ENCODE peak calls at places on chromosomes 4 and X, in ten cellular contexts. J is HepG2, Q is cardiac muscle cell, A is heart right ventricle, R is Panc1, Z is astrocyte, L is MM.1S, U is Peyer's patch, O is heart left ventricle, C is IMR-90. V is an unnamed sample.

GRCh38 chr4:40486534-40486933 is 143.1 kb downstream of the RBM47 start:
- DNase-seq in J (no peak), Q (peak; percentile 71), A (no peak), R (no peak), Z (peak; percentile 17), L (no peak), U (no peak), O (no peak), C (peak; percentile 58), V (no peak)

GRCh38 chrX:40579139-40579538 is 1.6 kb upstream of the ATP6AP2 start:
- DNase-seq in J (no peak), Q (no peak), A (no peak), R (no peak), Z (no peak), L (no peak), U (no peak), O (no peak), C (no peak), V (no peak)

GRCh38 chr4:154348657-154349056 is 142.9 kb downstream of the DCHS2 start:
- DNase-seq in J (peak; percentile 1), Q (no peak), A (no peak), R (no peak), Z (no peak), L (no peak), U (no peak), O (no peak), C (no peak), V (no peak)

GRCh38 chr4:24799544-24800272 is 4.3 kb downstream of the SOD3 start:
- DNase-seq in J (no peak), Q (peak; percentile 21), A (peak; percentile 28), R (no peak), Z (no peak), L (no peak), U (no peak), O (no peak), C (no peak), V (no peak)

GRCh38 chrX:150536455-150537116 is 31.8 kb upstream of the MTM1 start:
- DNase-seq in J (no peak), Q (peak; percentile 4), A (no peak), R (no peak), Z (no peak), L (no peak), U (no peak), O (no peak), C (no peak), V (no peak)

GRCh38 chrX:23788946-23789345 is 6.0 kb downstream of the SAT1 start:
- DNase-seq in J (no peak), Q (peak; percentile 47), A (no peak), R (no peak), Z (no peak), L (no peak), U (no peak), O (no peak), C (no peak), V (no peak)

GRCh38 chrX:17689971-17690409 is 47.3 kb upstream of the SCML1 start:
- DNase-seq in J (peak; percentile 35), Q (peak; percentile 70), A (no peak), R (peak; percentile 4), Z (peak; percentile 40), L (peak; percentile 40), U (no peak), O (no peak), C (peak; percentile 72), V (peak; percentile 80)

GRCh38 chr4:172521171-172521570 is 647.4 kb upstream of the GALNT7 start:
- DNase-seq in J (no peak), Q (no peak), A (no peak), R (no peak), Z (no peak), L (no peak), U (no peak), O (no peak), C (no peak), V (no peak)

GRCh38 chr4:110198472-110199419 is at the start of gene ELOVL6:
- DNase-seq in J (peak; percentile 59), Q (peak; percentile 90), A (peak; percentile 47), R (no peak), Z (peak; percentile 68), L (peak; percentile 47), U (peak; percentile 48), O (peak; percentile 69), C (peak; percentile 72), V (peak; percentile 75)

GRCh38 chr4:47926667-47927258 is 12.4 kb upstream of the NFXL1 start:
- DNase-seq in J (peak; percentile 61), Q (peak; percentile 72), A (peak; percentile 17), R (peak; percentile 27), Z (peak; percentile 32), L (peak; percentile 65), U (peak; percentile 22), O (peak; percentile 45), C (peak; percentile 47), V (no peak)

GRCh38 chr4:95360911-95361695 is 187.7 kb downstream of the UNC5C start:
- DNase-seq in J (no peak), Q (no peak), A (no peak), R (no peak), Z (no peak), L (no peak), U (no peak), O (no peak), C (no peak), V (no peak)

GRCh38 chrX:18448416-18448815 is 23.0 kb downstream of the CDKL5 start:
- DNase-seq in J (no peak), Q (peak; percentile 23), A (no peak), R (no peak), Z (peak; percentile 29), L (no peak), U (no peak), O (no peak), C (peak; percentile 33), V (no peak)

GRCh38 chr4:76744253-76744921 is 153.6 kb downstream of the SOWAHB start:
- DNase-seq in J (no peak), Q (peak; percentile 82), A (no peak), R (no peak), Z (peak; percentile 82), L (no peak), U (no peak), O (no peak), C (peak; percentile 83), V (no peak)

GRCh38 chr4:89254847-89255246 is 52.8 kb downstream of the GPRIN3 start:
- DNase-seq in J (peak; percentile 12), Q (peak; percentile 46), A (no peak), R (no peak), Z (no peak), L (peak; percentile 49), U (no peak), O (no peak), C (peak; percentile 7), V (no peak)

DNA sequence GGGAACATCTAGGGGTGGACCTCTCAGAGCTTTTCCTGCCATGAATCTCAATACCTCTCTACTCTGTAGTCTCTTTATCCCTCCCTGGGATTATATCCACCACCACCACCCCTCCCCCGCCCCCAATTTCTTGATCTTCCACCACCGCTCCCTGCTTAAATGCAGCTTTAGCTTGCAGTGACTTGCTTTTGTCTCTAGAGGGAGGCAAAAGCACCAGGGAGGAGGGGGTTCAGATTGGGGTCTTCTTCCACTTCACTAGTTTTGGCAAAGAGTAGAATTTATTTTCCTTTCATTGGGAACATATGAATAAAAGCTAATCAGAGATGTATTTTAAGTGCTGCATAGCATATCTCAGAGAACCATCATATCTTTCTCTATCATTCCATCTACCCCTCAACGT is 5.5 kb downstream of the ARHGAP36 start:
- DNase-seq in J (no peak), Q (no peak), A (no peak), R (no peak), Z (no peak), L (no peak), U (no peak), O (no peak), C (no peak), V (no peak)
- TF ChIP-seq CTCF in J (peak; percentile 29), Q (no peak), A (no peak), R (peak; percentile 45), Z (no peak), L (no peak), U (no peak), O (no peak), C (no peak), V (no peak)

GRCh38 chr4:26033389-26033788 is 119.4 kb downstream of the SMIM20 start:
- DNase-seq in J (no peak), Q (no peak), A (no peak), R (no peak), Z (no peak), L (no peak), U (no peak), O (no peak), C (no peak), V (no peak)
- H3K4me1 ChIP-seq in J (peaks cover 32% of the 10 kb centered on the region), Q (no peaks in the 10 kb centered on the region), A (peaks cover 8% of the 10 kb centered on the region), R (no peaks in the 10 kb centered on the region), Z (peaks cover 19% of the 10 kb centered on the region), L (no peaks in the 10 kb centered on the region), U (no peaks in the 10 kb centered on the region), O (peaks cover 10% of the 10 kb centered on the region), C (peaks cover 19% of the 10 kb centered on the region), V (peaks cover 4% of the 10 kb centered on the region)

GRCh38 chr4:72876946-72877345 is 192.6 kb downstream of the COX18 start:
- DNase-seq in J (no peak), Q (no peak), A (no peak), R (no peak), Z (no peak), L (no peak), U (no peak), O (no peak), C (no peak), V (no peak)
- TF ChIP-seq CTCF in J (no peak), Q (no peak), A (no peak), R (no peak), Z (no peak), L (no peak), U (no peak), O (no peak), C (no peak), V (no peak)

GRCh38 chrX:13086076-13086475 is 41.7 kb upstream of the FAM9C start:
- DNase-seq in J (no peak), Q (no peak), A (no peak), R (no peak), Z (no peak), L (no peak), U (no peak), O (no peak), C (no peak), V (no peak)

GRCh38 chrX:13085533-13085932 is 41.1 kb upstream of the FAM9C start:
- DNase-seq in J (no peak), Q (no peak), A (no peak), R (no peak), Z (no peak), L (no peak), U (peak; percentile 71), O (no peak), C (no peak), V (no peak)

GRCh38 chrX:13087322-13088154 is 43.1 kb upstream of the FAM9C start:
- DNase-seq in J (no peak), Q (peak; percentile 55), A (no peak), R (no peak), Z (peak; percentile 75), L (peak; percentile 86), U (peak; percentile 82), O (no peak), C (peak; percentile 70), V (no peak)

GRCh38 chrX:13090261-13091110 is 46.1 kb upstream of the FAM9C start:
- DNase-seq in J (peak; percentile 67), Q (peak; percentile 74), A (no peak), R (no peak), Z (no peak), L (no peak), U (no peak), O (no peak), C (peak; percentile 51), V (no peak)

DNA sequence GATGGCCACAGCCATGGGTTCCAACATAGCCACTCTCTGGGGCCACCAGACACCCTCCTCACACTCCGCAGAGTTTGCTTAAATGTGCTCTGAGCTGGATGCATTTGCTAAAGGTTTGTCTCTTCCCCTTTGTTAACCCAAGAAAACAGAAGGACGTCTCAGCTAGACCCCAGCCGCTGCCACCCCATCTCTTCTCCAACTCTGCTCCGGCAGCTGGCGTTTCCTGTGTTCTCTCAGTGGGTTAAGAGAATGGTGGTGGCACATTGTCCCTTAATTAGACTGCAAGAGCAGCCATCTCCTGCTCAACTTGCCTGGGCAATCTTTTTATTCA is 43.7 kb upstream of the FAM9C start:
- DNase-seq in J (no peak), Q (no peak), A (no peak), R (no peak), Z (no peak), L (no peak), U (peak; percentile 48), O (no peak), C (no peak), V (no peak)
- H3K4me1 ChIP-seq in J (peaks cover 21% of the 10 kb centered on the region), Q (no peaks in the 10 kb centered on the region), A (no peaks in the 10 kb centered on the region), R (no peaks in the 10 kb centered on the region), Z (peaks cover 8% of the 10 kb centered on the region), L (peaks cover 19% of the 10 kb centered on the region), U (no peaks in the 10 kb centered on the region), O (no peaks in the 10 kb centered on the region), C (peaks cover 2% of the 10 kb centered on the region), V (no peaks in the 10 kb centered on the region)

V was measured in mucosa of descending colon.